ENCODE peak calls at places on chromosomes 6 and 20, in seven cellular contexts. L, D, W, P, G, Y and E are unnamed samples. For H3K9me2, the result is how much of the 10 kb centered on the place peaks cover.

GRCh38 chr6:81938991-81939773 is 186.7 kb upstream of the TENT5A start:
- DNase-seq in L (no peak), D (peak), W (no peak), P (no peak), G (no peak), Y (no peak), E (peak)

GRCh38 chr6:155341130-155341828 is 27.0 kb upstream of the TFB1M start:
- DNase-seq in L (no peak), D (no peak), W (no peak), P (no peak), G (no peak), Y (no peak), E (no peak)

GRCh38 chr6:40695114-40695513 is 108.0 kb upstream of the LRFN2 start:
- DNase-seq in L (no peak), D (no peak), W (peak), P (no peak), G (peak), Y (peak), E (peak)

GRCh38 chr6:109001554-109001953 is 93.1 kb downstream of the SESN1 start:
- DNase-seq in L (no peak), D (no peak), W (no peak), P (no peak), G (peak), Y (no peak), E (no peak)

GRCh38 chr6:86856937-86857563 is 80.3 kb upstream of the HTR1E start:
- DNase-seq in L (peak), D (no peak), W (peak), P (peak), G (peak), Y (peak), E (peak)

GRCh38 chr20:52768649-52769048 is 203.5 kb upstream of the TSHZ2 start:
- DNase-seq in L (no peak), D (no peak), W (no peak), P (no peak), G (no peak), Y (no peak), E (no peak)

GRCh38 chr6:41318648-41319565 is 16.5 kb upstream of the NCR2 start:
- DNase-seq in L (peak), D (peak), W (peak), P (peak), G (peak), Y (peak), E (peak)

GRCh38 chr6:19986691-19987438 is 149.7 kb downstream of the ID4 start:
- DNase-seq in L (no peak), D (no peak), W (no peak), P (no peak), G (no peak), Y (no peak), E (no peak)

GRCh38 chr6:15062311-15063252 is 183.3 kb upstream of the JARID2 start:
- DNase-seq in L (no peak), D (peak), W (no peak), P (peak), G (no peak), Y (no peak), E (no peak)

GRCh38 chr6:170453586-170454511 is 99.3 kb downstream of the PSMB1 start:
- DNase-seq in L (no peak), D (no peak), W (no peak), P (no peak), G (no peak), Y (no peak), E (no peak)

GRCh38 chr20:2693996-2694471 is 1.5 kb downstream of the EBF4 start:
- DNase-seq in L (no peak), D (no peak), W (no peak), P (no peak), G (peak), Y (no peak), E (peak)

GRCh38 chr20:62688855-62689460 is 19.7 kb upstream of the NTSR1 start:
- DNase-seq in L (no peak), D (peak), W (no peak), P (no peak), G (no peak), Y (no peak), E (no peak)

GRCh38 chr20:1618479-1618878 is 1.3 kb downstream of the SIRPB1 start:
- DNase-seq in L (no peak), D (no peak), W (no peak), P (peak), G (no peak), Y (no peak), E (no peak)

GRCh38 chr20:50488236-50488806 is 21.9 kb upstream of the PTPN1 start:
- DNase-seq in L (peak), D (no peak), W (peak), P (no peak), G (no peak), Y (peak), E (no peak)

GRCh38 chr6:157974967-157975366 is 6.7 kb upstream of the SYNJ2 start:
- DNase-seq in L (no peak), D (no peak), W (no peak), P (no peak), G (no peak), Y (no peak), E (no peak)

GRCh38 chr6:158078320-158078719 is 89.7 kb downstream of the SERAC1 start:
- DNase-seq in L (no peak), D (no peak), W (no peak), P (no peak), G (no peak), Y (no peak), E (no peak)

GRCh38 chr6:170111816-170112582 is 178.9 kb downstream of the DLL1 start:
- DNase-seq in L (no peak), D (no peak), W (no peak), P (no peak), G (peak), Y (no peak), E (no peak)

GRCh38 chr6:156647440-156647839 is 129.7 kb upstream of the ARID1B start:
- DNase-seq in L (no peak), D (no peak), W (peak), P (no peak), G (peak), Y (no peak), E (no peak)

GRCh38 chr6:28010526-28010925 is 53.5 kb downstream of the OR2B6 start:
- DNase-seq in L (no peak), D (no peak), W (no peak), P (no peak), G (no peak), Y (no peak), E (no peak)

GRCh38 chr6:97958143-97958542 is 675.1 kb upstream of the MMS22L start:
- DNase-seq in L (no peak), D (peak), W (no peak), P (peak), G (no peak), Y (no peak), E (peak)

GRCh38 chr20:20772492-20773047 is 60.1 kb upstream of the RALGAPA2 start:
- DNase-seq in L (no peak), D (no peak), W (no peak), P (no peak), G (no peak), Y (no peak), E (no peak)

GRCh38 chr20:38453941-38454340 is 18.7 kb upstream of the RALGAPB start:
- DNase-seq in L (peak), D (no peak), W (peak), P (no peak), G (no peak), Y (peak), E (no peak)

GRCh38 chr20:50916934-50917333 is 14.3 kb downstream of the ADNP start:
- DNase-seq in L (no peak), D (no peak), W (no peak), P (no peak), G (no peak), Y (no peak), E (no peak)

GRCh38 chr20:61387204-61387958 is 135.3 kb downstream of the CDH4 start:
- DNase-seq in L (no peak), D (no peak), W (no peak), P (peak), G (peak), Y (no peak), E (peak)

GRCh38 chr20:23349338-23350006 is 1.1 kb upstream of the NXT1 start:
- DNase-seq in L (no peak), D (peak), W (no peak), P (no peak), G (peak), Y (no peak), E (peak)

GRCh38 chr20:21312813-21313471 is 9.8 kb downstream of the XRN2 start:
- DNase-seq in L (no peak), D (no peak), W (no peak), P (no peak), G (no peak), Y (no peak), E (no peak)

GRCh38 chr20:44728835-44729342 is 13.7 kb downstream of the CCN5 start:
- DNase-seq in L (no peak), D (peak), W (no peak), P (peak), G (peak), Y (no peak), E (peak)

GRCh38 chr6:135759831-135760230 is 91.7 kb upstream of the PDE7B start:
- DNase-seq in L (peak), D (no peak), W (no peak), P (no peak), G (no peak), Y (no peak), E (peak)

GRCh38 chr6:106161475-106161874 is 75.3 kb downstream of the PRDM1 start:
- DNase-seq in L (no peak), D (no peak), W (no peak), P (no peak), G (no peak), Y (peak), E (no peak)
- H3K9me2 ChIP-seq in L (under half), D (under half), W (under half), P (under half), G (under half), Y (under half), E (under half)

DNA sequence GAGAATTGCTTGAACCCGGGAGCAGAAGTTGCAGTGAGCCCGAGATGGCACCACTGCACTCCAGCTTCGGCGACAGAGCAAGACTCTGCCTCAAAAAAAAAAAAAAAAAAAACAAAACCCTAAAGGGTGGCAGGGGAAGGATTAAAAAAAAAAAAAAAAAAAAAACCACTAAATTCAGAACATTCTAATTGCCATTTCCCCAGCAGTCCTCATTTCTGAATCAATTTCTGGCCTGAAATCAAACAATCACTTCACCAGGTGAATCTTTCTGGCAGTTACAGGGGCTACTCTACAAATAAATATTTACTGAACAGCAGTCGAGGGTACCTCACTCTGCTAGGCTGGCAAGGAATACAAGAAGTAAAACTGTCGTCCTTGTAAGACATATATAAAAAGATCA is 1.2 kb downstream of the UQCC1 start:
- DNase-seq in L (no peak), D (no peak), W (no peak), P (no peak), G (no peak), Y (no peak), E (no peak)
- H3K9me2 ChIP-seq in L (under half), D (under half), W (under half), P (under half), G (under half), Y (under half), E (under half)

GRCh38 chr6:146997062-146997461 is 207.2 kb upstream of the STXBP5 start:
- DNase-seq in L (no peak), D (no peak), W (no peak), P (no peak), G (no peak), Y (no peak), E (no peak)

GRCh38 chr6:147003186-147003585 is 201.0 kb upstream of the STXBP5 start:
- DNase-seq in L (no peak), D (no peak), W (no peak), P (no peak), G (no peak), Y (no peak), E (no peak)

GRCh38 chr6:147001621-147002020 is 202.6 kb upstream of the STXBP5 start:
- DNase-seq in L (no peak), D (no peak), W (no peak), P (no peak), G (no peak), Y (no peak), E (no peak)

GRCh38 chr6:147000545-147001488 is 203.4 kb upstream of the STXBP5 start:
- DNase-seq in L (no peak), D (no peak), W (no peak), P (peak), G (no peak), Y (no peak), E (no peak)

DNA sequence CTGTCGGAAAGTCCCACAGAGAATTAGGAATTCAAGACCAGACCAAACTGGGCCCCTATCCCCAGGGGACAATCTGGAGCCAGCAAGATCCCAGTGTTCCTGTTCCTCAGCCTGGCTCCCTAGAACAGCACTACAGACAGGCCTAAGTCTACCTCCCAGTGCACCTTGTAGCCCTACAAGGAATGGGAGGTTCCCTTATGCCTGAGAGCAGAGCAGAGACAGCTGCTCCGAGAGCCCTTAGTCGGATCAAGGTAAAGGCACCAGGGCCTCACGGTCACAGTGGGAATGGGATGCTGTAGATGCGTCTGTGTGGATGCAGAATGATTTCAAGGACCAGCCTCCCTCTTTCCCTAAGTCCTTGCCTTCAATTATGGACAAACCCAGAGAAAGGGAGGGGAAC is 204.5 kb upstream of the STXBP5 start:
- DNase-seq in L (no peak), D (no peak), W (no peak), P (no peak), G (no peak), Y (no peak), E (no peak)
- H3K9me2 ChIP-seq in L (under half), D (under half), W (under half), P (under half), G (under half), Y (under half), E (under half)

DNA sequence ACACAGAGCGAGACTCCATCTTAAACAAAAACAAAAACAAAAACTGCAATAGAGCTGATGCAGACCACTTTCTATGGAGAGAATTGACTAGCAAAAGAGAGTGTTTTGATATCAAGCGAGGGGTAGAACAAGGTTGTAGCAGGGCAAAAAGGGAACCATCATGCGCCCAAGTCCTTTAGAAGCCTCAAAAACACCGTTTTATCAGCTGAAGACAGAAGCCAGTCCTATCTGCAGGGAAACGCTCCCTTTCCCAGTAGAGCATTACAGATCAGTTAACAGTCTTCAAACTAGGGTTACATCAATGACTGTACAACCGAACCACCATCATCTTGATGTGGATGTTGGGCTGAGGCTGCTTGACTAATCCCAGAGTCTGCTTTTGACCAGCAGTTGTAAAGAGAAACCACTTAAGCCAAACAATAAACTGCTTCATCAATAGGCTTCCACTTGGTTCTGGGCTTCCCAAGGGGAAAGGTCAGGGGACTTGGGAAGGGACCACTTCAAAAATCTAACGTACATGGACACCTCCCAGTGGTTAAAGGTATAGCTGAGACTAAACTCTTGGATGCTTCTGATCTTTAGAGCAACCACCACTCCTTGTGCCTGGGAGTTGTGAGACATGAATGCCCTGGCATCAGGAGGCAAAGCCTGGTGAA is 59.6 kb upstream of the SPDEF start:
- DNase-seq in L (no peak), D (no peak), W (no peak), P (no peak), G (no peak), Y (no peak), E (no peak)
- H3K9me2 ChIP-seq in L (under half), D (under half), W (under half), P (under half), G (under half), Y (under half), E (under half)

DNA sequence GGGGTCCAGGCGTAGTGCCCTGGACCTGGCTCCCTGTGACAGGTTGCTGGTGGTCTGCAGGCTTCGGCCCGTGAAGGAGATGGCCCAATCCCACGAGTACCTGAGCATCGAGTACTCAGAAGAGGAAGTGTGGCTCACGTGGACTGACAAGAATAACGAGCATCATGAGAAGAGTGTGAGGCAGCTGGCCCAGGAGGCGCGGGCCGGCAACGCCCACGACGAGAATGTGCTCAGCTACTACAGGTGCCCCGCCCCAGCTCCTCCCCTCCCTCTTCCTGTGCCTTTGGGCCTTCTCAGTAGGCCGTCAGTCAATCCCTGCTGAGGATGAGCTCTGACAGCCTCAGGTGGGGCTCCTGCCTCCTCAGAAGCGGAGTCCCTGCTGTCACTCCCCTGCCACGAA is 42.6 kb downstream of the UQCC2 start:
- DNase-seq in L (peak), D (peak), W (no peak), P (peak), G (no peak), Y (no peak), E (no peak)
- H3K9me2 ChIP-seq in L (under half), D (under half), W (under half), P (under half), G (under half), Y (under half), E (under half)

GRCh38 chr20:64229537-64230061 is 25.9 kb upstream of the PCMTD2 start:
- DNase-seq in L (no peak), D (no peak), W (no peak), P (peak), G (no peak), Y (no peak), E (no peak)

GRCh38 chr20:64230461-64231145 is 24.9 kb upstream of the PCMTD2 start:
- DNase-seq in L (no peak), D (no peak), W (no peak), P (no peak), G (no peak), Y (no peak), E (no peak)

GRCh38 chr20:64228086-64228485 is 27.5 kb upstream of the PCMTD2 start:
- DNase-seq in L (no peak), D (no peak), W (no peak), P (no peak), G (no peak), Y (no peak), E (no peak)

GRCh38 chr20:64226686-64227576 is 28.6 kb upstream of the PCMTD2 start:
- DNase-seq in L (no peak), D (no peak), W (no peak), P (no peak), G (no peak), Y (no peak), E (no peak)

GRCh38 chr20:64228751-64229518 is 26.6 kb upstream of the PCMTD2 start:
- DNase-seq in L (no peak), D (no peak), W (no peak), P (no peak), G (no peak), Y (no peak), E (no peak)
- H3K9me2 ChIP-seq in L (under half), D (under half), W (under half), P (under half), G (under half), Y (under half), E (under half)

DNA sequence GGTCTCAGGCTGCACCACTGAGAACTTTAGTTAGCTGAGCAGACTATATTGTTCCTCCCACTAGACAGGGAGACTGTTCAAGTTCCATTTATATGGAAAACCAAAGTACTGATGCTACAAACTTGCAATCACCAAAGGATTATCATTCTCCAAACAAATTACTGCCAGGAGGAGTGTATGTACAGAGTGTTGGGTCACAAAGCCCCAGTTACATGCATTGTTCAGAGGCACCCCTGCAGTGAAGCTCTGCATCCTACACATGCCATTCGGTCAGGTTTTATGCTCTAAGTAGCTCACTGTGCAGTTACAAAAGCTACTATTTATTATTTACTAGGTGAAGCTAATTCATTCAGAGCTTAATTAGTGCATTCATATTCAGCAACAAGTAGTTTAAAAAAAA is 75.8 kb downstream of the SMLR1 start:
- DNase-seq in L (no peak), D (no peak), W (no peak), P (no peak), G (no peak), Y (no peak), E (no peak)
- H3K9me2 ChIP-seq in L (under half), D (under half), W (under half), P (under half), G (under half), Y (under half), E (under half)

GRCh38 chr20:13809855-13810254 is 25.0 kb downstream of the NDUFAF5 start:
- DNase-seq in L (no peak), D (no peak), W (no peak), P (no peak), G (no peak), Y (no peak), E (no peak)
- H3K9me2 ChIP-seq in L (under half), D (under half), W (under half), P (under half), G (under half), Y (under half), E (under half)